ENCODE peak calls at places on chromosomes 1 and 21, in four cellular contexts. One of them, this sample, is unnamed. For H3K27me3, the result is how much of the 10 kb centered on the place peaks cover.

GRCh38 chr1:86089765-86090164 is 66.8 kb downstream of the COL24A1 start:
- DNase-seq in heart right ventricle: no peak
- DNase-seq in H7: no peak
- DNase-seq in ovary: no peak
- DNase-seq in this sample: no peak

GRCh38 chr1:168114845-168115244 is 21.9 kb downstream of the GPR161 start:
- DNase-seq in heart right ventricle: no peak
- DNase-seq in H7: no peak
- DNase-seq in ovary: peak
- DNase-seq in this sample: no peak

GRCh38 chr1:48524892-48525467 is 53.0 kb upstream of the SPATA6 start:
- DNase-seq in heart right ventricle: no peak
- DNase-seq in H7: no peak
- DNase-seq in ovary: no peak
- DNase-seq in this sample: no peak

GRCh38 chr21:46060596-46061061 is 37.3 kb upstream of the COL6A2 start:
- DNase-seq in heart right ventricle: peak
- DNase-seq in H7: peak
- DNase-seq in ovary: peak
- DNase-seq in this sample: peak

GRCh38 chr21:41953249-41953830 is 478 bp downstream of the C2CD2 start:
- DNase-seq in heart right ventricle: peak
- DNase-seq in H7: peak
- DNase-seq in ovary: no peak
- DNase-seq in this sample: peak

GRCh38 chr1:201884472-201884871 is 4.2 kb upstream of the SHISA4 start:
- DNase-seq in heart right ventricle: peak
- DNase-seq in H7: peak
- DNase-seq in ovary: no peak
- DNase-seq in this sample: no peak

GRCh38 chr21:44255519-44255981 is 6.1 kb downstream of the DNMT3L start:
- DNase-seq in heart right ventricle: no peak
- DNase-seq in H7: peak
- DNase-seq in ovary: no peak
- DNase-seq in this sample: no peak

GRCh38 chr1:28412731-28413130 is 43.2 kb downstream of the PHACTR4 start:
- DNase-seq in heart right ventricle: no peak
- DNase-seq in H7: no peak
- DNase-seq in ovary: no peak
- DNase-seq in this sample: no peak

GRCh38 chr1:89556716-89557442 is 32.2 kb downstream of the LRRC8B start:
- DNase-seq in heart right ventricle: no peak
- DNase-seq in H7: no peak
- DNase-seq in ovary: no peak
- DNase-seq in this sample: no peak

GRCh38 chr1:63127376-63127775 is 195.0 kb upstream of the FOXD3 start:
- DNase-seq in heart right ventricle: no peak
- DNase-seq in H7: no peak
- DNase-seq in ovary: no peak
- DNase-seq in this sample: no peak

GRCh38 chr1:236394905-236395779 is 1.1 kb downstream of the EDARADD start:
- DNase-seq in heart right ventricle: peak
- DNase-seq in H7: peak
- DNase-seq in ovary: peak
- DNase-seq in this sample: peak

GRCh38 chr1:69569983-69570755 is 2.4 kb downstream of the LRRC7 start:
- DNase-seq in heart right ventricle: no peak
- DNase-seq in H7: peak
- DNase-seq in ovary: no peak
- DNase-seq in this sample: peak
- H3K4me3 ChIP-seq in heart right ventricle: peak
- H3K4me3 ChIP-seq in H7: peak
- H3K4me3 ChIP-seq in ovary: no peak
- H3K4me3 ChIP-seq in this sample: peak

GRCh38 chr1:166167395-166167922 is 658 bp upstream of the FAM78B start:
- DNase-seq in heart right ventricle: no peak
- DNase-seq in H7: no peak
- DNase-seq in ovary: no peak
- DNase-seq in this sample: no peak
- H3K27me3 ChIP-seq in heart right ventricle: under half
- H3K27me3 ChIP-seq in H7: under half
- H3K27me3 ChIP-seq in ovary: under half
- H3K27me3 ChIP-seq in this sample: under half

DNA sequence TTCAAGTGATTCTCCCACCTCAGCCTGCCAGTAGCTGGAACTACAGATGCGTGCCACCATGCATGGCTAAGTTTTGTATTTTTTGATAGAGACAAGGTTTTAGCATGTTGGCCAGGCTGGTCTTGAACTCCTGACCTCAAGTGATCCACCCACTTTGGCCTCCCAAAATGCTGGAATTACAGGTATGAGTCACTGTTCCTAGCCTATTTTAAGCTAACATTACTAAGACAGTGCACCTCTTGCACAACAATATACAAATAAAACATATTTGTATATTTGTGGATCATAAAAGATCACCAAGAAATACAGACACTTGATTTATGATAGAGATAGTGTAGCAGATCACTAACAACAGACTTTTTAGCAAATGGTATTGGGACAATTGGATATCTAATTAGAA is 139.0 kb downstream of the DUSP10 start:
- DNase-seq in heart right ventricle: no peak
- DNase-seq in H7: no peak
- DNase-seq in ovary: no peak
- DNase-seq in this sample: no peak
- H3K4me3 ChIP-seq in heart right ventricle: no peak
- H3K4me3 ChIP-seq in H7: no peak
- H3K4me3 ChIP-seq in ovary: no peak
- H3K4me3 ChIP-seq in this sample: no peak

GRCh38 chr1:247047702-247048101 is 30.9 kb downstream of the ZNF670 start:
- DNase-seq in heart right ventricle: no peak
- DNase-seq in H7: no peak
- DNase-seq in ovary: no peak
- DNase-seq in this sample: no peak
- H3K27me3 ChIP-seq in heart right ventricle: under half
- H3K27me3 ChIP-seq in H7: under half
- H3K27me3 ChIP-seq in ovary: under half
- H3K27me3 ChIP-seq in this sample: under half

DNA sequence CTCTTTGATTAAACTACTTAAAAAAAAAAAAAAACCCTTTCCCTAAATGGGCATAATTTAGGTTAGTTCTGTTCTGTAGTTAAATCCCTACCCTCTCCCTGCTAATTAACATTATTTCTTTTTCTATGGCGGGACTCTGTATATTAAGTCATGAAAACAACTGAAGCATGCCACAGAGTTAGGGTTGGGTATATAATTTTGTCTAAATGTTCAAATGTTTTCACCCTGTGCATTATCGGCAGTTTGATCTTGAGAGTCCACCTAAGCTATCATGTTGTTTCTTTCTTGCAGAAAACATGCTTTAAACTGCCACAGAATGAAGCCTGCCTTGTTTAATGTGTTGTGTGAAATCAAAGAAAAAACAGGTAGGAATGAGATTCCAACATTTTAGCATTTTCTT is 4.0 kb downstream of the PBX1 start:
- DNase-seq in heart right ventricle: no peak
- DNase-seq in H7: no peak
- DNase-seq in ovary: no peak
- DNase-seq in this sample: no peak
- H3K4me3 ChIP-seq in heart right ventricle: peak
- H3K4me3 ChIP-seq in H7: peak
- H3K4me3 ChIP-seq in ovary: peak
- H3K4me3 ChIP-seq in this sample: peak

GRCh38 chr1:157830887-157831286 is 10.7 kb downstream of the CD5L start:
- DNase-seq in heart right ventricle: no peak
- DNase-seq in H7: no peak
- DNase-seq in ovary: no peak
- DNase-seq in this sample: no peak
- H3K27me3 ChIP-seq in heart right ventricle: under half
- H3K27me3 ChIP-seq in H7: under half
- H3K27me3 ChIP-seq in ovary: under half
- H3K27me3 ChIP-seq in this sample: under half

GRCh38 chr1:180231506-180232420 is 1.7 kb downstream of the LHX4 start:
- DNase-seq in heart right ventricle: no peak
- DNase-seq in H7: peak
- DNase-seq in ovary: no peak
- DNase-seq in this sample: peak

GRCh38 chr1:180233191-180234011 is 3.3 kb downstream of the LHX4 start:
- DNase-seq in heart right ventricle: no peak
- DNase-seq in H7: peak
- DNase-seq in ovary: no peak
- DNase-seq in this sample: peak

GRCh38 chr1:180234369-180235076 is 4.5 kb downstream of the LHX4 start:
- DNase-seq in heart right ventricle: no peak
- DNase-seq in H7: peak
- DNase-seq in ovary: no peak
- DNase-seq in this sample: peak

GRCh38 chr1:180230791-180231505 is 884 bp downstream of the LHX4 start:
- DNase-seq in heart right ventricle: no peak
- DNase-seq in H7: peak
- DNase-seq in ovary: no peak
- DNase-seq in this sample: peak

DNA sequence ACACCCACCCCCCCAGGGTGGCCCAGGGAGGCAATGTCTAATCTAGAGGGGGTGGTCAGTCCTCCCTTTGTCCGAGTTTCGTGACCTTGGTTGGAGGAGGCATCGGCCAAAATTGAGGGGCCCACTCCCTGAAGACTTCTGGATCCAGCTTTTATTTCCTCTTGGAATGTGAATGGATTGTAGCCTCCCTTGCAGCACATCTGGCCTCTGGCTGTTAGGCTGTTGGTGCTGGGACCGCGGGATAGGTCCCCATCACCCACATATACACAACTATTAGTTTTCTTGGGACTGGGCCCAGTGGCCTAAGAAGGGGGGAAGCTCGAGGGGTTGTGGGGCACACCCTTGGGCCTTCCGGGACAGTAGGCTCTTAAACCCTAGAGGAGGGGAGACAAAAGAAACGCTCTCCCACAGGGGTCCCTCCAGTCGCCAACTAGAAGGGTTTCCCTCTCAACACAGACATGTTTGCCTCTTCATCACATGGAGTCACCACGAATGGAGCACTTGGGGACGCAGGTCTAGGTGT is 2.5 kb downstream of the LHX4 start:
- DNase-seq in heart right ventricle: no peak
- DNase-seq in H7: no peak
- DNase-seq in ovary: no peak
- DNase-seq in this sample: no peak
- H3K4me3 ChIP-seq in heart right ventricle: no peak
- H3K4me3 ChIP-seq in H7: no peak
- H3K4me3 ChIP-seq in ovary: no peak
- H3K4me3 ChIP-seq in this sample: no peak

GRCh38 chr1:159187647-159188374 is 16.4 kb downstream of the CADM3 start:
- DNase-seq in heart right ventricle: no peak
- DNase-seq in H7: no peak
- DNase-seq in ovary: no peak
- DNase-seq in this sample: peak

GRCh38 chr1:159185121-159185520 is 13.7 kb downstream of the CADM3 start:
- DNase-seq in heart right ventricle: no peak
- DNase-seq in H7: no peak
- DNase-seq in ovary: no peak
- DNase-seq in this sample: no peak

GRCh38 chr1:159184201-159184600 is 12.8 kb downstream of the CADM3 start:
- DNase-seq in heart right ventricle: no peak
- DNase-seq in H7: no peak
- DNase-seq in ovary: no peak
- DNase-seq in this sample: no peak

GRCh38 chr1:159190441-159190840 is 14.2 kb upstream of the ACKR1 start:
- DNase-seq in heart right ventricle: no peak
- DNase-seq in H7: no peak
- DNase-seq in ovary: no peak
- DNase-seq in this sample: no peak

GRCh38 chr1:159188375-159188788 is 16.3 kb upstream of the ACKR1 start:
- DNase-seq in heart right ventricle: peak
- DNase-seq in H7: peak
- DNase-seq in ovary: peak
- DNase-seq in this sample: peak
- H3K27me3 ChIP-seq in heart right ventricle: under half
- H3K27me3 ChIP-seq in H7: under half
- H3K27me3 ChIP-seq in ovary: under half
- H3K27me3 ChIP-seq in this sample: under half